ENCODE peak calls at places on chromosome 10, in five cellular contexts. K is T-cell, B is left ventricle myocardium superior, O is GM12878, Q is pancreas. C is an unnamed sample.

GRCh38 chr10:58952747-58953466 is 223.5 kb upstream of the PHYHIPL start:
- ATAC-seq in K (no peak), B (peak; percentile 74), O (peak; percentile 90), Q (peak; percentile 96), C (peak; percentile 57)

GRCh38 chr10:60400366-60400765 is 10.7 kb upstream of the ANK3 start:
- ATAC-seq in K (no peak), B (no peak), O (no peak), Q (no peak), C (no peak)

GRCh38 chr10:69457771-69458237 is 6.5 kb downstream of the TSPAN15 start:
- ATAC-seq in K (no peak), B (no peak), O (no peak), Q (no peak), C (peak; percentile 51)

GRCh38 chr10:5107860-5108526 is 13.8 kb downstream of the AKR1C3 start:
- ATAC-seq in K (no peak), B (no peak), O (no peak), Q (no peak), C (no peak)

GRCh38 chr10:116730464-116731260 is 11.7 kb downstream of the HSPA12A start:
- ATAC-seq in K (no peak), B (no peak), O (no peak), Q (no peak), C (no peak)

GRCh38 chr10:24851595-24851994 is 100.8 kb downstream of the PRTFDC1 start:
- ATAC-seq in K (peak; percentile 90), B (no peak), O (no peak), Q (peak; percentile 79), C (peak; percentile 81)

GRCh38 chr10:63515002-63515763 is 6.0 kb upstream of the REEP3 start:
- ATAC-seq in K (peak; percentile 40), B (peak; percentile 66), O (peak; percentile 10), Q (peak; percentile 36), C (no peak)

GRCh38 chr10:30455816-30456215 is 21.8 kb downstream of the MAP3K8 start:
- ATAC-seq in K (peak; percentile 82), B (peak; percentile 6), O (peak; percentile 83), Q (no peak), C (peak; percentile 56)

GRCh38 chr10:82778908-82779307 is 903.9 kb downstream of the NRG3 start:
- ATAC-seq in K (no peak), B (no peak), O (no peak), Q (no peak), C (no peak)

GRCh38 chr10:114624941-114625780 is 32.9 kb downstream of the ABLIM1 start:
- ATAC-seq in K (no peak), B (no peak), O (no peak), Q (no peak), C (peak; percentile 83)

GRCh38 chr10:35555962-35556930 is 48.9 kb upstream of the GJD4 start:
- ATAC-seq in K (no peak), B (no peak), O (no peak), Q (no peak), C (no peak)

GRCh38 chr10:13844651-13845050 is 257.9 kb downstream of the PRPF18 start:
- ATAC-seq in K (no peak), B (no peak), O (no peak), Q (no peak), C (no peak)

GRCh38 chr10:10831085-10831484 is 186.6 kb upstream of the CELF2 start:
- ATAC-seq in K (no peak), B (peak; percentile 66), O (no peak), Q (no peak), C (peak; percentile 45)

GRCh38 chr10:95536017-95536416 is 25.2 kb downstream of the SORBS1 start:
- ATAC-seq in K (no peak), B (peak; percentile 5), O (no peak), Q (no peak), C (no peak)

GRCh38 chr10:17737021-17737965 is 14.7 kb upstream of the TMEM236 start:
- ATAC-seq in K (no peak), B (peak; percentile 54), O (peak; percentile 61), Q (peak; percentile 38), C (no peak)

GRCh38 chr10:75540357-75541335 is 109.2 kb downstream of the LRMDA start:
- ATAC-seq in K (no peak), B (no peak), O (peak; percentile 86), Q (no peak), C (no peak)

GRCh38 chr10:23514321-23514720 is 75.4 kb downstream of the OTUD1 start:
- ATAC-seq in K (no peak), B (no peak), O (no peak), Q (no peak), C (no peak)

GRCh38 chr10:33735463-33735862 is 401.0 kb upstream of the NRP1 start:
- ATAC-seq in K (no peak), B (no peak), O (peak; percentile 55), Q (peak; percentile 50), C (no peak)

GRCh38 chr10:89625041-89625765 is 19.8 kb downstream of the PANK1 start:
- ATAC-seq in K (no peak), B (peak; percentile 39), O (no peak), Q (no peak), C (no peak)

GRCh38 chr10:110151467-110151866 is 55.9 kb upstream of the MXI1 start:
- ATAC-seq in K (no peak), B (no peak), O (no peak), Q (peak; percentile 98), C (peak; percentile 94)

GRCh38 chr10:22466763-22467334 is 121.6 kb downstream of the SPAG6 start:
- ATAC-seq in K (no peak), B (no peak), O (no peak), Q (no peak), C (no peak)

GRCh38 chr10:70227548-70228320 is 5.5 kb downstream of the PPA1 start:
- ATAC-seq in K (no peak), B (no peak), O (peak; percentile 35), Q (peak; percentile 53), C (peak; percentile 89)

GRCh38 chr10:122350893-122351292 is 23.6 kb upstream of the PLEKHA1 start:
- ATAC-seq in K (no peak), B (peak; percentile 40), O (no peak), Q (no peak), C (no peak)

GRCh38 chr10:74078037-74078436 is 72.6 kb downstream of the AP3M1 start:
- ATAC-seq in K (peak; percentile 74), B (no peak), O (peak; percentile 89), Q (peak; percentile 36), C (no peak)

GRCh38 chr10:103231047-103231551 is 14.6 kb upstream of the RPEL1 start:
- ATAC-seq in K (no peak), B (peak; percentile 57), O (no peak), Q (peak; percentile 87), C (no peak)

GRCh38 chr10:24590697-24591457 is 132.8 kb downstream of the ARHGAP21 start:
- ATAC-seq in K (no peak), B (no peak), O (no peak), Q (no peak), C (no peak)

GRCh38 chr10:93812664-93813338 is 55.1 kb downstream of the LGI1 start:
- ATAC-seq in K (no peak), B (no peak), O (no peak), Q (no peak), C (no peak)

GRCh38 chr10:100847440-100847839 is 65.3 kb upstream of the SLF2 start:
- ATAC-seq in K (no peak), B (no peak), O (peak; percentile 70), Q (no peak), C (peak; percentile 60)

GRCh38 chr10:126204320-126204719 is 184.0 kb downstream of the ADAM12 start:
- ATAC-seq in K (no peak), B (no peak), O (no peak), Q (no peak), C (peak; percentile 74)

GRCh38 chr10:4733150-4733842 is 92.7 kb upstream of the AKR1E2 start:
- ATAC-seq in K (no peak), B (no peak), O (no peak), Q (peak; percentile 39), C (peak; percentile 99)

GRCh38 chr10:119768455-119769094 is 42.7 kb downstream of the INPP5F start:
- ATAC-seq in K (no peak), B (no peak), O (no peak), Q (no peak), C (no peak)

C was measured in esophagus mucosa.